ENCODE peak calls at places on chromosomes 3 and 15, in five cellular contexts. One of them, this sample, is unnamed.
A peak's percentile ranks its signal among the peaks of the same experiment; 100 is the strongest.

GRCh38 chr3:129343643-129344360 is 65.1 kb downstream of the HMCES start:
- DNase-seq in HepG2: no peak
- DNase-seq in GM12878: no peak
- DNase-seq in H1: peak; percentile 85
- DNase-seq in K562: peak; percentile 62
- DNase-seq in this sample: peak; percentile 21

GRCh38 chr15:39621210-39621609 is 40.3 kb downstream of the THBS1 start:
- DNase-seq in K562: no peak
- DNase-seq in GM12878: no peak
- DNase-seq in H1: no peak
- DNase-seq in HepG2: no peak
- DNase-seq in this sample: no peak

GRCh38 chr3:30915782-30916181 is 21.3 kb upstream of the GADL1 start:
- DNase-seq in H1: no peak
- DNase-seq in K562: no peak
- DNase-seq in HepG2: no peak
- DNase-seq in GM12878: no peak
- DNase-seq in this sample: no peak

GRCh38 chr15:77039817-77040216 is 31.1 kb downstream of the TSPAN3 start:
- DNase-seq in HepG2: no peak
- DNase-seq in H1: no peak
- DNase-seq in GM12878: no peak
- DNase-seq in K562: no peak
- DNase-seq in this sample: no peak

GRCh38 chr15:101070502-101071273 is 151.5 kb downstream of the LRRK1 start:
- DNase-seq in GM12878: no peak
- DNase-seq in HepG2: peak; percentile 99
- DNase-seq in H1: no peak
- DNase-seq in K562: no peak
- DNase-seq in this sample: no peak

GRCh38 chr3:183178833-183179549 is 16.5 kb upstream of the LAMP3 start:
- DNase-seq in GM12878: no peak
- DNase-seq in H1: peak; percentile 77
- DNase-seq in K562: peak; percentile 69
- DNase-seq in HepG2: no peak
- DNase-seq in this sample: no peak

GRCh38 chr3:140247775-140248174 is 312.8 kb downstream of the CLSTN2 start:
- DNase-seq in GM12878: no peak
- DNase-seq in HepG2: no peak
- DNase-seq in K562: no peak
- DNase-seq in H1: no peak
- DNase-seq in this sample: no peak

GRCh38 chr15:36335659-36336058 is 243.8 kb upstream of the CDIN1 start:
- DNase-seq in K562: no peak
- DNase-seq in HepG2: no peak
- DNase-seq in GM12878: no peak
- DNase-seq in H1: no peak
- DNase-seq in this sample: no peak

GRCh38 chr15:48710952-48711495 is 65.5 kb upstream of the FBN1 start:
- DNase-seq in HepG2: no peak
- DNase-seq in GM12878: no peak
- DNase-seq in K562: no peak
- DNase-seq in H1: no peak
- DNase-seq in this sample: no peak

GRCh38 chr3:42061711-42062408 is 29.3 kb upstream of the TRAK1 start:
- DNase-seq in K562: no peak
- DNase-seq in GM12878: no peak
- DNase-seq in H1: no peak
- DNase-seq in HepG2: no peak
- DNase-seq in this sample: peak; percentile 68
- H3K9ac ChIP-seq in K562: peak overlapping the region; percentile 18
- H3K9ac ChIP-seq in GM12878: no peak overlapping the region
- H3K9ac ChIP-seq in H1: no peak overlapping the region
- H3K9ac ChIP-seq in HepG2: no peak overlapping the region
- H3K9ac ChIP-seq in this sample: peak overlapping the region; percentile 52

DNA sequence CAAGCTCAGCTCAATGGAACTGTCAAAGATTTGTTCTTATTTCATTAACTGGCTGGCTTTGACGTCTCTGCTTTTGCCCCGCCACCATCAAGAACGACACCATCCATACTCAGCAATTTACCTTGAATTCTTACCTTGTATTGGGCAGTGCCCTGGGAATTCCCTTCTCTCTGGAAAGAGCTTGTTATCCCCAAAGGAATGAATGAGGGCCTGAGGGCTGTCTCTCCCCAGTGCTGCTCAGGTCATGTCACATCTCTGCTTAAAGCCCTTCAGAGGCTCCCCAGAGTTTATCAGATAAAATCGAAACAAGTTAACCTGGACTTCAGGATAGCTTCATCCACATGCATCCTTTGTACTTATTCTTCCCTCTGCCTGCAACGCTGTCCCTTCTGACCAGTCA is 5.9 kb upstream of the WNT5A start:
- DNase-seq in GM12878: no peak
- DNase-seq in K562: no peak
- DNase-seq in HepG2: no peak
- DNase-seq in H1: no peak
- DNase-seq in this sample: no peak
- TF ChIP-seq ATF3 in GM12878: no peak
- TF ChIP-seq ATF3 in K562: no peak
- TF ChIP-seq ATF3 in HepG2: no peak
- TF ChIP-seq ATF3 in H1: no peak
- TF ChIP-seq ATF3 in this sample: no peak

DNA sequence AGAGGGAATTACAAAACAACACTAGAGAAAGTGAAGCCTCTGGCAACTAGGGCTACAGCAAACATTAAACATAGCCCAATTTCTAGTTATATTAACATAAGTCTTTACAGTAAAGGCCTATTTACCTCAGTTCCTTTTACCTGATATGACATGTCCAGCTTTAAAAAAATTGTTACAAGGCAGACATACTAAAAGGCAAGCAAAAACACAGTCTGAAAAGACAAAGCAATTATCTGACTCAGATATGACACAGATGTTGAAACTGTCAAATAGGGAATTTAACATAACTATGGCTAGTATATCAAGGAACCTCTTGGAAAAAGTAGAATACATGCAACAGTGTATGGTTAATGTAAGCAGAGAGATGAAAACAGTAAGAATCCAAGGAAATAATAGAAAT is 238.6 kb downstream of the RAP2B start:
- DNase-seq in GM12878: no peak
- DNase-seq in H1: no peak
- DNase-seq in HepG2: no peak
- DNase-seq in K562: no peak
- DNase-seq in this sample: no peak
- H3K9ac ChIP-seq in GM12878: no peak overlapping the region
- H3K9ac ChIP-seq in H1: no peak overlapping the region
- H3K9ac ChIP-seq in HepG2: no peak overlapping the region
- H3K9ac ChIP-seq in K562: no peak overlapping the region
- H3K9ac ChIP-seq in this sample: no peak overlapping the region

GRCh38 chr15:69735126-69735525 is 282.5 kb downstream of the RPLP1 start:
- DNase-seq in HepG2: no peak
- DNase-seq in K562: no peak
- DNase-seq in H1: no peak
- DNase-seq in GM12878: no peak
- DNase-seq in this sample: no peak
- TF ChIP-seq ATF3 in HepG2: no peak
- TF ChIP-seq ATF3 in K562: no peak
- TF ChIP-seq ATF3 in H1: no peak
- TF ChIP-seq ATF3 in GM12878: no peak
- TF ChIP-seq ATF3 in this sample: no peak

GRCh38 chr3:13714251-13714916 is 165.5 kb downstream of the FBLN2 start:
- DNase-seq in GM12878: no peak
- DNase-seq in H1: no peak
- DNase-seq in HepG2: no peak
- DNase-seq in K562: no peak
- DNase-seq in this sample: no peak
- H3K9ac ChIP-seq in GM12878: no peak overlapping the region
- H3K9ac ChIP-seq in H1: no peak overlapping the region
- H3K9ac ChIP-seq in HepG2: no peak overlapping the region
- H3K9ac ChIP-seq in K562: no peak overlapping the region
- H3K9ac ChIP-seq in this sample: no peak overlapping the region

GRCh38 chr3:53217175-53217574 is 38.6 kb downstream of the TKT start:
- DNase-seq in HepG2: no peak
- DNase-seq in GM12878: no peak
- DNase-seq in K562: no peak
- DNase-seq in H1: no peak
- DNase-seq in this sample: no peak
- TF ChIP-seq ATF3 in HepG2: no peak
- TF ChIP-seq ATF3 in GM12878: no peak
- TF ChIP-seq ATF3 in K562: no peak
- TF ChIP-seq ATF3 in H1: no peak
- TF ChIP-seq ATF3 in this sample: no peak

GRCh38 chr3:5220193-5220592 is 32.7 kb downstream of the EDEM1 start:
- DNase-seq in GM12878: no peak
- DNase-seq in HepG2: no peak
- DNase-seq in K562: no peak
- DNase-seq in H1: no peak
- DNase-seq in this sample: no peak

GRCh38 chr3:5219216-5219615 is 31.7 kb downstream of the EDEM1 start:
- DNase-seq in H1: no peak
- DNase-seq in K562: no peak
- DNase-seq in GM12878: no peak
- DNase-seq in HepG2: no peak
- DNase-seq in this sample: no peak

GRCh38 chr3:5218815-5219214 is 31.3 kb downstream of the EDEM1 start:
- DNase-seq in GM12878: no peak
- DNase-seq in HepG2: no peak
- DNase-seq in H1: no peak
- DNase-seq in K562: no peak
- DNase-seq in this sample: no peak

GRCh38 chr3:5220667-5221431 is 33.3 kb downstream of the EDEM1 start:
- DNase-seq in H1: no peak
- DNase-seq in GM12878: no peak
- DNase-seq in HepG2: no peak
- DNase-seq in K562: no peak
- DNase-seq in this sample: no peak

GRCh38 chr3:5217824-5218595 is 30.5 kb downstream of the EDEM1 start:
- DNase-seq in HepG2: no peak
- DNase-seq in K562: no peak
- DNase-seq in H1: no peak
- DNase-seq in GM12878: no peak
- DNase-seq in this sample: no peak
- H3K9ac ChIP-seq in HepG2: no peak overlapping the region
- H3K9ac ChIP-seq in K562: no peak overlapping the region
- H3K9ac ChIP-seq in H1: no peak overlapping the region
- H3K9ac ChIP-seq in GM12878: no peak overlapping the region
- H3K9ac ChIP-seq in this sample: no peak overlapping the region